ENCODE peak calls at places on chromosomes 3 and 15, in six cellular contexts. One of them, this sample, is unnamed.
A peak's percentile ranks its signal among the peaks of the same experiment; 100 is the strongest.

GRCh38 chr15:55530861-55531313 is 22.9 kb upstream of the DNAAF4 start:
- DNase-seq in stimulated activated CD4-positive, alpha-beta T cell treated with anti-CD3 and anti-CD28 coated beads, TNF-alpha, amount 100 ng/mL, for 4 hours: no peak
- DNase-seq in HEK293T: no peak
- DNase-seq in AG10803: peak; percentile 62
- DNase-seq in Caco-2: no peak
- DNase-seq in LoVo: no peak
- DNase-seq in this sample: no peak

GRCh38 chr3:25045291-25045690 is 382.8 kb upstream of the RARB start:
- DNase-seq in stimulated activated CD4-positive, alpha-beta T cell treated with anti-CD3 and anti-CD28 coated beads, TNF-alpha, amount 100 ng/mL, for 4 hours: no peak
- DNase-seq in HEK293T: no peak
- DNase-seq in AG10803: no peak
- DNase-seq in Caco-2: no peak
- DNase-seq in LoVo: no peak
- DNase-seq in this sample: no peak

GRCh38 chr3:195760345-195760983 is 39.7 kb downstream of the MUC20 start:
- DNase-seq in stimulated activated CD4-positive, alpha-beta T cell treated with anti-CD3 and anti-CD28 coated beads, TNF-alpha, amount 100 ng/mL, for 4 hours: no peak
- DNase-seq in HEK293T: no peak
- DNase-seq in AG10803: no peak
- DNase-seq in Caco-2: no peak
- DNase-seq in LoVo: no peak
- DNase-seq in this sample: no peak

GRCh38 chr15:50698101-50698500 is 11.5 kb upstream of the TRPM7 start:
- DNase-seq in stimulated activated CD4-positive, alpha-beta T cell treated with anti-CD3 and anti-CD28 coated beads, TNF-alpha, amount 100 ng/mL, for 4 hours: no peak
- DNase-seq in HEK293T: no peak
- DNase-seq in AG10803: no peak
- DNase-seq in Caco-2: no peak
- DNase-seq in LoVo: no peak
- DNase-seq in this sample: no peak

GRCh38 chr15:68386587-68387287 is 45.2 kb downstream of the ITGA11 start:
- DNase-seq in stimulated activated CD4-positive, alpha-beta T cell treated with anti-CD3 and anti-CD28 coated beads, TNF-alpha, amount 100 ng/mL, for 4 hours: no peak
- DNase-seq in HEK293T: no peak
- DNase-seq in AG10803: no peak
- DNase-seq in Caco-2: no peak
- DNase-seq in LoVo: no peak
- DNase-seq in this sample: no peak

GRCh38 chr15:48433226-48433886 is 102.1 kb downstream of the DUT start:
- DNase-seq in stimulated activated CD4-positive, alpha-beta T cell treated with anti-CD3 and anti-CD28 coated beads, TNF-alpha, amount 100 ng/mL, for 4 hours: no peak
- DNase-seq in HEK293T: no peak
- DNase-seq in AG10803: peak; percentile 56
- DNase-seq in Caco-2: no peak
- DNase-seq in LoVo: no peak
- DNase-seq in this sample: peak; percentile 65

GRCh38 chr3:35404571-35404970 is 234.8 kb upstream of the ARPP21 start:
- DNase-seq in stimulated activated CD4-positive, alpha-beta T cell treated with anti-CD3 and anti-CD28 coated beads, TNF-alpha, amount 100 ng/mL, for 4 hours: no peak
- DNase-seq in HEK293T: no peak
- DNase-seq in AG10803: no peak
- DNase-seq in Caco-2: no peak
- DNase-seq in LoVo: no peak
- DNase-seq in this sample: no peak

GRCh38 chr3:123380261-123380660 is 68.6 kb downstream of the ADCY5 start:
- DNase-seq in stimulated activated CD4-positive, alpha-beta T cell treated with anti-CD3 and anti-CD28 coated beads, TNF-alpha, amount 100 ng/mL, for 4 hours: no peak
- DNase-seq in HEK293T: no peak
- DNase-seq in AG10803: no peak
- DNase-seq in Caco-2: no peak
- DNase-seq in LoVo: no peak
- DNase-seq in this sample: no peak

GRCh38 chr15:92595506-92596337 is 59.9 kb downstream of the FAM174B start:
- DNase-seq in stimulated activated CD4-positive, alpha-beta T cell treated with anti-CD3 and anti-CD28 coated beads, TNF-alpha, amount 100 ng/mL, for 4 hours: no peak
- DNase-seq in HEK293T: no peak
- DNase-seq in AG10803: no peak
- DNase-seq in Caco-2: no peak
- DNase-seq in LoVo: no peak
- DNase-seq in this sample: no peak

GRCh38 chr15:90557651-90558084 is 27.9 kb downstream of the CRTC3 start:
- DNase-seq in stimulated activated CD4-positive, alpha-beta T cell treated with anti-CD3 and anti-CD28 coated beads, TNF-alpha, amount 100 ng/mL, for 4 hours: no peak
- DNase-seq in HEK293T: no peak
- DNase-seq in AG10803: peak; percentile 75
- DNase-seq in Caco-2: no peak
- DNase-seq in LoVo: no peak
- DNase-seq in this sample: peak; percentile 64

GRCh38 chr3:134334231-134334900 is 39.9 kb downstream of the AMOTL2 start:
- DNase-seq in stimulated activated CD4-positive, alpha-beta T cell treated with anti-CD3 and anti-CD28 coated beads, TNF-alpha, amount 100 ng/mL, for 4 hours: no peak
- DNase-seq in HEK293T: no peak
- DNase-seq in AG10803: peak; percentile 91
- DNase-seq in Caco-2: peak; percentile 21
- DNase-seq in LoVo: no peak
- DNase-seq in this sample: peak; percentile 66

GRCh38 chr15:48674876-48675275 is 29.4 kb upstream of the FBN1 start:
- DNase-seq in stimulated activated CD4-positive, alpha-beta T cell treated with anti-CD3 and anti-CD28 coated beads, TNF-alpha, amount 100 ng/mL, for 4 hours: no peak
- DNase-seq in HEK293T: no peak
- DNase-seq in AG10803: peak; percentile 78
- DNase-seq in Caco-2: no peak
- DNase-seq in LoVo: no peak
- DNase-seq in this sample: no peak

GRCh38 chr15:73786518-73786917 is 33.4 kb upstream of the INSYN1 start:
- DNase-seq in stimulated activated CD4-positive, alpha-beta T cell treated with anti-CD3 and anti-CD28 coated beads, TNF-alpha, amount 100 ng/mL, for 4 hours: no peak
- DNase-seq in HEK293T: no peak
- DNase-seq in AG10803: no peak
- DNase-seq in Caco-2: no peak
- DNase-seq in LoVo: no peak
- DNase-seq in this sample: no peak

GRCh38 chr15:80747317-80748053 is 31.7 kb upstream of the CEMIP start:
- DNase-seq in stimulated activated CD4-positive, alpha-beta T cell treated with anti-CD3 and anti-CD28 coated beads, TNF-alpha, amount 100 ng/mL, for 4 hours: no peak
- DNase-seq in HEK293T: peak; percentile 64
- DNase-seq in AG10803: no peak
- DNase-seq in Caco-2: no peak
- DNase-seq in LoVo: no peak
- DNase-seq in this sample: no peak

GRCh38 chr3:45572755-45573154 is 21.8 kb upstream of the LIMD1 start:
- DNase-seq in stimulated activated CD4-positive, alpha-beta T cell treated with anti-CD3 and anti-CD28 coated beads, TNF-alpha, amount 100 ng/mL, for 4 hours: no peak
- DNase-seq in HEK293T: no peak
- DNase-seq in AG10803: no peak
- DNase-seq in Caco-2: no peak
- DNase-seq in LoVo: no peak
- DNase-seq in this sample: no peak

GRCh38 chr3:63937661-63938651 is 25.8 kb upstream of the SCAANT1 start:
- DNase-seq in stimulated activated CD4-positive, alpha-beta T cell treated with anti-CD3 and anti-CD28 coated beads, TNF-alpha, amount 100 ng/mL, for 4 hours: no peak
- DNase-seq in HEK293T: no peak
- DNase-seq in AG10803: no peak
- DNase-seq in Caco-2: peak; percentile 48
- DNase-seq in LoVo: peak; percentile 24
- DNase-seq in this sample: no peak

GRCh38 chr15:32706704-32707103 is 11.1 kb upstream of the GREM1 start:
- DNase-seq in stimulated activated CD4-positive, alpha-beta T cell treated with anti-CD3 and anti-CD28 coated beads, TNF-alpha, amount 100 ng/mL, for 4 hours: no peak
- DNase-seq in HEK293T: no peak
- DNase-seq in AG10803: peak; percentile 78
- DNase-seq in Caco-2: peak; percentile 53
- DNase-seq in LoVo: peak; percentile 59
- DNase-seq in this sample: no peak

GRCh38 chr15:32763295-32763694 is 45.5 kb downstream of the GREM1 start:
- DNase-seq in stimulated activated CD4-positive, alpha-beta T cell treated with anti-CD3 and anti-CD28 coated beads, TNF-alpha, amount 100 ng/mL, for 4 hours: no peak
- DNase-seq in HEK293T: no peak
- DNase-seq in AG10803: no peak
- DNase-seq in Caco-2: no peak
- DNase-seq in LoVo: no peak
- DNase-seq in this sample: no peak

GRCh38 chr3:197549261-197549885 is 6.4 kb downstream of the BDH1 start:
- DNase-seq in stimulated activated CD4-positive, alpha-beta T cell treated with anti-CD3 and anti-CD28 coated beads, TNF-alpha, amount 100 ng/mL, for 4 hours: no peak
- DNase-seq in HEK293T: no peak
- DNase-seq in AG10803: no peak
- DNase-seq in Caco-2: no peak
- DNase-seq in LoVo: no peak
- DNase-seq in this sample: no peak

GRCh38 chr3:38138347-38139190 is at the start of gene MYD88:
- DNase-seq in stimulated activated CD4-positive, alpha-beta T cell treated with anti-CD3 and anti-CD28 coated beads, TNF-alpha, amount 100 ng/mL, for 4 hours: peak; percentile 75
- DNase-seq in HEK293T: no peak
- DNase-seq in AG10803: peak; percentile 54
- DNase-seq in Caco-2: peak; percentile 64
- DNase-seq in LoVo: peak; percentile 73
- DNase-seq in this sample: peak; percentile 63

GRCh38 chr3:19798324-19798723 is 135.7 kb downstream of the EFHB start:
- DNase-seq in stimulated activated CD4-positive, alpha-beta T cell treated with anti-CD3 and anti-CD28 coated beads, TNF-alpha, amount 100 ng/mL, for 4 hours: no peak
- DNase-seq in HEK293T: no peak
- DNase-seq in AG10803: no peak
- DNase-seq in Caco-2: no peak
- DNase-seq in LoVo: no peak
- DNase-seq in this sample: no peak

GRCh38 chr15:84725001-84725491 is 9.1 kb upstream of the SEC11A start:
- DNase-seq in stimulated activated CD4-positive, alpha-beta T cell treated with anti-CD3 and anti-CD28 coated beads, TNF-alpha, amount 100 ng/mL, for 4 hours: no peak
- DNase-seq in HEK293T: no peak
- DNase-seq in AG10803: peak; percentile 54
- DNase-seq in Caco-2: no peak
- DNase-seq in LoVo: no peak
- DNase-seq in this sample: no peak

GRCh38 chr3:197406266-197406665 is 107.9 kb upstream of the DLG1 start:
- DNase-seq in stimulated activated CD4-positive, alpha-beta T cell treated with anti-CD3 and anti-CD28 coated beads, TNF-alpha, amount 100 ng/mL, for 4 hours: no peak
- DNase-seq in HEK293T: no peak
- DNase-seq in AG10803: peak; percentile 24
- DNase-seq in Caco-2: no peak
- DNase-seq in LoVo: no peak
- DNase-seq in this sample: no peak

GRCh38 chr3:8561365-8561764 is 59.7 kb downstream of the LMCD1 start:
- DNase-seq in stimulated activated CD4-positive, alpha-beta T cell treated with anti-CD3 and anti-CD28 coated beads, TNF-alpha, amount 100 ng/mL, for 4 hours: no peak
- DNase-seq in HEK293T: no peak
- DNase-seq in AG10803: no peak
- DNase-seq in Caco-2: no peak
- DNase-seq in LoVo: no peak
- DNase-seq in this sample: no peak

GRCh38 chr3:128320551-128321340 is 145.9 kb downstream of the DNAJB8 start:
- DNase-seq in stimulated activated CD4-positive, alpha-beta T cell treated with anti-CD3 and anti-CD28 coated beads, TNF-alpha, amount 100 ng/mL, for 4 hours: no peak
- DNase-seq in HEK293T: no peak
- DNase-seq in AG10803: no peak
- DNase-seq in Caco-2: no peak
- DNase-seq in LoVo: no peak
- DNase-seq in this sample: no peak

GRCh38 chr15:29102911-29103824 is 166.5 kb downstream of the NSMCE3 start:
- DNase-seq in stimulated activated CD4-positive, alpha-beta T cell treated with anti-CD3 and anti-CD28 coated beads, TNF-alpha, amount 100 ng/mL, for 4 hours: no peak
- DNase-seq in HEK293T: no peak
- DNase-seq in AG10803: peak; percentile 31
- DNase-seq in Caco-2: no peak
- DNase-seq in LoVo: no peak
- DNase-seq in this sample: no peak

GRCh38 chr3:14700891-14701290 is 25.9 kb downstream of the C3orf20 start:
- DNase-seq in stimulated activated CD4-positive, alpha-beta T cell treated with anti-CD3 and anti-CD28 coated beads, TNF-alpha, amount 100 ng/mL, for 4 hours: no peak
- DNase-seq in HEK293T: no peak
- DNase-seq in AG10803: no peak
- DNase-seq in Caco-2: no peak
- DNase-seq in LoVo: no peak
- DNase-seq in this sample: no peak